ENCODE peak calls at places on chromosome 21, in seven cellular contexts. Z is CD8-positive, alpha-beta T cell; R is lower lobe of right lung; A is mammary epithelial cell; O is tibial nerve; L is fibroblast of lung; Q is ovary. S is an unnamed sample. For H3K4me1, the result is how much of the 10 kb centered on the place peaks cover.

GRCh38 chr21:43687566-43688395 is 28.4 kb downstream of the RRP1B start:
- DNase-seq in L (no peak), A (no peak), R (no peak), O (no peak), Q (no peak), Z (no peak), S (no peak)

GRCh38 chr21:28235169-28235892 is 757.3 kb downstream of the LTN1 start:
- DNase-seq in O (no peak), R (peak), A (no peak), Q (no peak), L (no peak), Z (no peak), S (peak)

GRCh38 chr21:36860736-36861594 is 105.5 kb downstream of the HLCS start:
- DNase-seq in L (peak), Q (no peak), Z (no peak), O (no peak), R (no peak), A (peak), S (no peak)

GRCh38 chr21:37373539-37373938 is 7.0 kb downstream of the DYRK1A start:
- DNase-seq in L (no peak), Z (no peak), R (no peak), Q (no peak), O (no peak), A (no peak), S (no peak)

GRCh38 chr21:29433366-29434059 is 134.8 kb downstream of the BACH1 start:
- DNase-seq in A (no peak), Q (no peak), L (peak), Z (no peak), R (no peak), O (no peak), S (no peak)

GRCh38 chr21:39051561-39051949 is 131.7 kb downstream of the PSMG1 start:
- DNase-seq in O (no peak), L (peak), A (peak), Q (no peak), R (no peak), Z (no peak), S (no peak)

GRCh38 chr21:17550671-17551308 is 37.9 kb downstream of the CXADR start:
- DNase-seq in Z (no peak), L (no peak), A (no peak), O (no peak), R (no peak), Q (no peak), S (no peak)

GRCh38 chr21:28554660-28555475 is 437.8 kb downstream of the LTN1 start:
- DNase-seq in A (peak), R (no peak), Q (no peak), L (peak), O (no peak), Z (no peak), S (no peak)

GRCh38 chr21:18449586-18449985 is 46.0 kb upstream of the TMPRSS15 start:
- DNase-seq in Q (no peak), O (no peak), A (no peak), L (no peak), R (no peak), Z (no peak), S (no peak)

GRCh38 chr21:18677632-18678031 is 274.0 kb upstream of the TMPRSS15 start:
- DNase-seq in Z (no peak), A (no peak), R (no peak), L (no peak), Q (no peak), O (no peak), S (no peak)

GRCh38 chr21:38804617-38805281 is 980 bp upstream of the ETS2 start:
- DNase-seq in O (peak), R (peak), A (no peak), Q (peak), Z (no peak), L (peak), S (peak)

GRCh38 chr21:31731802-31732537 is at the start of gene SCAF4:
- DNase-seq in Z (peak), L (peak), A (peak), R (peak), Q (peak), O (peak), S (peak)

GRCh38 chr21:31426235-31426797 is 82.3 kb upstream of the TIAM1 start:
- DNase-seq in Z (no peak), A (no peak), Q (no peak), O (no peak), R (no peak), L (peak), S (no peak)

GRCh38 chr21:39121600-39122355 is 61.5 kb downstream of the PSMG1 start:
- DNase-seq in A (peak), R (no peak), Q (no peak), O (no peak), L (peak), Z (peak), S (no peak)

GRCh38 chr21:37370152-37371040 is 3.8 kb downstream of the DYRK1A start:
- DNase-seq in O (no peak), Q (no peak), L (peak), R (no peak), A (peak), Z (no peak), S (no peak)

GRCh38 chr21:21383126-21383525 is 384.9 kb downstream of the NCAM2 start:
- DNase-seq in L (peak), Z (no peak), O (no peak), R (no peak), A (no peak), Q (no peak), S (no peak)

GRCh38 chr21:43699933-43700599 is 18.9 kb upstream of the PDXK start:
- DNase-seq in L (no peak), Q (no peak), R (peak), Z (no peak), O (no peak), A (no peak), S (no peak)

GRCh38 chr21:26964379-26964778 is 2.5 kb downstream of the ADAMTS5 start:
- DNase-seq in R (no peak), A (no peak), Z (no peak), O (no peak), Q (peak), L (no peak), S (peak)

GRCh38 chr21:43944757-43945156 is 67.4 kb upstream of the TRAPPC10 start:
- DNase-seq in R (no peak), O (no peak), Z (no peak), A (no peak), Q (no peak), L (no peak), S (no peak)

GRCh38 chr21:28801906-28802305 is 190.8 kb downstream of the LTN1 start:
- DNase-seq in O (no peak), Z (no peak), R (no peak), A (no peak), L (no peak), Q (no peak), S (no peak)

GRCh38 chr21:36122977-36123376 is 11.9 kb upstream of the CBR3 start:
- DNase-seq in Q (no peak), O (no peak), Z (no peak), R (no peak), A (no peak), L (no peak), S (no peak)

GRCh38 chr21:34648739-34649297 is 20.0 kb upstream of the CLIC6 start:
- DNase-seq in O (no peak), Q (no peak), A (no peak), L (no peak), R (no peak), Z (no peak), S (no peak)

GRCh38 chr21:34367320-34367935 is 3.6 kb downstream of the KCNE2 start:
- DNase-seq in A (peak), O (peak), Q (peak), R (no peak), Z (peak), L (peak), S (no peak)

GRCh38 chr21:37670883-37671282 is 245.4 kb downstream of the KCNJ6 start:
- DNase-seq in Q (no peak), O (no peak), Z (no peak), A (peak), L (peak), R (no peak), S (no peak)

GRCh38 chr21:35619184-35619583 is 441.1 kb downstream of the SETD4 start:
- DNase-seq in A (peak), R (no peak), L (peak), O (no peak), Z (no peak), Q (no peak), S (no peak)

GRCh38 chr21:31397515-31397926 is 53.5 kb upstream of the TIAM1 start:
- DNase-seq in Q (no peak), Z (no peak), O (no peak), R (no peak), L (peak), A (peak), S (no peak)

GRCh38 chr21:38479641-38480515 is 18.4 kb downstream of the ERG start:
- DNase-seq in O (no peak), R (no peak), A (peak), L (no peak), Z (no peak), Q (no peak), S (no peak)

GRCh38 chr21:25708467-25709065 is 26.1 kb downstream of the ATP5PF start:
- DNase-seq in R (no peak), L (peak), A (peak), Q (peak), O (peak), Z (peak), S (no peak)

GRCh38 chr21:36563301-36563926 is 83.5 kb upstream of the CLDN14 start:
- DNase-seq in Q (no peak), A (no peak), L (no peak), R (no peak), O (no peak), Z (no peak), S (peak)

GRCh38 chr21:33229099-33229775 is 501 bp upstream of the IFNAR2 start:
- DNase-seq in R (no peak), Q (no peak), O (no peak), L (no peak), A (no peak), Z (no peak), S (no peak)
- H3K4me1 ChIP-seq in R (under half), Q (under half), O (under half), L (under half), A (under half), Z (under half), S (under half)

DNA sequence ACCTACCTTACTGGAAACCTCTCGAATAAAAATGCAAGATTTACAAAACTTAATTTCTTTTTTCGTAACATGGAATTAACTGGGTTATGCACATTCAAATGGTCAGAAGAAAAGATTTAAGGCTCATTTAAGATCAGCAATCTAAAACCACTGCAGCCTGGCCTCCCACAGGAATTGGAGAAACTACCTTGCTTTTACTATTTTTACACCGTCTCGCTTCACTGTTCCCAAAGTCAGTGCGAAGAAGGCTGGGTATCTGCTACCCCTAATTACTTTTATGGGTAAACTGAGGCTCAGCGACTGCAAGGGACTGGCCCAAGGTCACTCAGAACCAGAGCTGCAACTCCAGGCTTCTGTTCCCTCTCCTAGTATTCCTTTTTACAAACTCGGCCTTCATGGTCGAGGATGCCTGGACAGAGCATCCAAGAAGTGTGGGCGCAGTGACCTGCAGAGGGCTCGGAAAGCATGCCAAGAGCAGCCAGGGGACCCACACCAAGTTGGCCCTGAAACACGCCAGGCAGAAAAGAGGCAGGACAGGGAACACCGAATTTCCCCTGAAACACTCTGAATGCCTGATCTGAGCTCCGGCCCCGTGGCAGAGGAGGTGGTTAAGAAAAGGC is 931 bp downstream of the PAXBP1 start:
- DNase-seq in Q (no peak), R (no peak), A (no peak), L (no peak), O (peak), Z (no peak), S (peak)
- TF ChIP-seq CTCF in Q (no peak), R (no peak), A (no peak), L (no peak), O (no peak), Z (no peak), S (no peak)

GRCh38 chr21:45297869-45298268 is 10.2 kb upstream of the POFUT2 start:
- DNase-seq in O (no peak), A (no peak), L (no peak), Q (no peak), Z (no peak), R (no peak), S (no peak)
- H3K4me1 ChIP-seq in O (half or more), A (under half), L (under half), Q (under half), Z (under half), R (half or more), S (under half)

DNA sequence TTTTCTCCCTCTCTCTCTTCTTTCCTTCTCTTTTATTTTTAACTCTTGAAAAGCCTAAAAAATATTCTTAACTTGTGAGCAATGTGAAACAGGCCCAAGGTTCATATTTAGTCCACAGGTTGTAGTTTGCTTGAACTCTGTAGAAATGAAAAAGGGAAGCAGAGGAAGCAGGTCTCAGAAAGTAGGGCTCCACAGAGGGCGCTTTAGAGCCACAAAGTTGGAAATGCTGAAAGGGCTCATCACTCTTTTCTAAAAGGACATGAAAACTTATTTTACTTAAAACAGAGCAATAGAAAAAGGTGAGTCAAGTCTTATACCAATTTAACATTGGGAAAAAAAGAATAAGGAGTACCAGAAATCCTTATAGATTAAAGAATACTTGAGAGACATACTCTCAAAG is 247.0 kb downstream of the USP25 start:
- DNase-seq in Q (peak), O (no peak), L (no peak), A (no peak), R (no peak), Z (no peak), S (no peak)
- TF ChIP-seq CTCF in Q (no peak), O (no peak), L (peak), A (no peak), R (no peak), Z (no peak), S (no peak)

DNA sequence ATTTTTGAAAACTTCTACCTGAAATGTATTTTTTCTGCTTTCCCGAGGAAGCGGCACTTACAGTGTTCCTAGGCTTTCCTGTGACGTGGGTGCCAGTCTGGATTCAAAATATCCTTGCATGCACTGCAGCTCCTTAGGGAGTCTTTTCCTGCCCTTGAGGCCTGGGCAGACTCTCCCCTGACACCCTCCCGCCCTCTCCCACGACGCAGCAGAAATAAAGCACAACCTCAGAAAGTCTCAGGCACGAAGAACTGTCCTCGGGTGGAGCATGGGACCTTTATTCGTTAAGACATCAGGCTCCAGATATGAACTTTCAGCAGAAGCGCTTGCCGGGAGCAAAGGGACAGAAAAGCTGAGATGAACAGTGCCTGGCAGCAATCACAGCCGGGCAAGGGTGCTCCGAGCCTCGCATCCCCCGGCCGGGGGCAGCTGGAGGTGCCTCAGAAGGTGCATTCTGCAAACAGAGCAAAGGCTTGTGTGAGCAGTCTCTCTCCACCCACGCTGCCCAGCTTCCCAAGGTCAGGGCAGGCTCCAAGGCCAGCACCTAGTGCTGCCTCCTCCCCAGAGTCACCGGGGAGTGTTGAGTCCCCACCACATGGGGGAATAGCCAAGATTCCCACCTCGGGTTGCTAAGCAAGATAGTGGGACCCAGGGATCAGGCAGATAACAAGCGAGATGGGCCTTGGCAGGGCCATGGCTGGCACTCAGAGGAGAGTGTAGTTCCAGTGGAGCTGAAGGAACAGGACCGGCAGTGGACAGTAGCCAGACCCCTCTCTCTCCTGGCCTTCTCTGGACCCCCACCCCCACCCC is 3.2 kb downstream of the TFF3 start:
- DNase-seq in O (no peak), R (no peak), Z (no peak), A (no peak), Q (no peak), L (no peak), S (no peak)
- H3K4me1 ChIP-seq in O (under half), R (under half), Z (under half), A (under half), Q (under half), L (under half), S (under half)